ENCODE peak calls at places on chromosome 20, in nine cellular contexts. E is astrocyte of the spinal cord, T is uterus, V is AG04449, O is WERI-Rb-1, F is psoas muscle, R is GM20000, M is AG09309, S is Panc1. Q is an unnamed sample.

GRCh38 chr20:37849169-37849568 is 53.8 kb upstream of the VSTM2L start:
- DNase-seq in S (no peak), R (no peak), F (no peak), E (no peak), V (no peak), T (no peak), O (no peak), M (no peak), Q (no peak)

GRCh38 chr20:53503517-53503919 is 90.1 kb downstream of the ZNF217 start:
- DNase-seq in M (no peak), V (no peak), E (no peak), T (no peak), S (no peak), O (no peak), F (no peak), R (no peak), Q (no peak)

GRCh38 chr20:49356676-49357075 is 78.8 kb upstream of the ZNFX1 start:
- DNase-seq in R (no peak), V (no peak), E (no peak), F (peak), T (no peak), S (no peak), O (no peak), M (no peak), Q (no peak)

GRCh38 chr20:38034961-38035360 is 1.4 kb downstream of the RPRD1B start:
- DNase-seq in M (no peak), R (no peak), F (no peak), S (no peak), V (no peak), O (no peak), T (no peak), E (no peak), Q (no peak)

GRCh38 chr20:44080646-44081267 is 106.2 kb downstream of the JPH2 start:
- DNase-seq in F (peak), S (peak), O (peak), T (peak), V (no peak), R (peak), E (peak), M (no peak), Q (peak)

GRCh38 chr20:32442630-32443029 is 84.5 kb downstream of the ASXL1 start:
- DNase-seq in T (no peak), F (no peak), V (no peak), M (no peak), S (no peak), R (no peak), E (no peak), O (no peak), Q (no peak)

GRCh38 chr20:51373713-51374481 is 168.6 kb downstream of the NFATC2 start:
- DNase-seq in R (no peak), S (no peak), O (no peak), V (no peak), F (no peak), M (no peak), E (peak), T (no peak), Q (no peak)

GRCh38 chr20:53901064-53901463 is 169.3 kb downstream of the BCAS1 start:
- DNase-seq in O (no peak), E (peak), T (no peak), S (no peak), F (no peak), M (no peak), R (no peak), V (peak), Q (peak)

GRCh38 chr20:57785720-57786119 is 75.9 kb upstream of the PMEPA1 start:
- DNase-seq in V (no peak), T (no peak), M (no peak), R (no peak), E (no peak), F (no peak), S (no peak), O (no peak), Q (no peak)

GRCh38 chr20:4161447-4162251 is 146.3 kb upstream of the RNF24 start:
- DNase-seq in V (no peak), R (no peak), S (no peak), M (no peak), O (no peak), E (peak), F (no peak), T (no peak), Q (no peak)

GRCh38 chr20:51134405-51134804 is 111.5 kb upstream of the KCNG1 start:
- DNase-seq in E (no peak), O (no peak), F (no peak), M (no peak), T (no peak), R (no peak), S (no peak), V (no peak), Q (no peak)

GRCh38 chr20:19973920-19974620 is 43.1 kb upstream of the NAA20 start:
- DNase-seq in T (peak), M (no peak), E (peak), V (no peak), O (no peak), F (peak), S (no peak), R (no peak), Q (peak)

GRCh38 chr20:59933849-59934585 is 580 bp upstream of the SYCP2 start:
- DNase-seq in F (peak), V (no peak), T (peak), R (peak), S (peak), E (peak), O (peak), M (no peak), Q (peak)

GRCh38 chr20:34181484-34181883 is 59.7 kb upstream of the ASIP start:
- DNase-seq in M (no peak), S (no peak), V (no peak), E (no peak), R (no peak), O (no peak), T (no peak), F (no peak), Q (no peak)

GRCh38 chr20:14193885-14194284 is 143.5 kb downstream of the FLRT3 start:
- DNase-seq in T (no peak), E (no peak), O (no peak), F (no peak), S (no peak), R (no peak), M (no peak), V (no peak), Q (no peak)

GRCh38 chr20:14193443-14193842 is 144.0 kb downstream of the FLRT3 start:
- DNase-seq in R (no peak), T (no peak), S (no peak), O (no peak), F (no peak), V (no peak), E (no peak), M (no peak), Q (no peak)

GRCh38 chr20:14191559-14191958 is 145.9 kb downstream of the FLRT3 start:
- DNase-seq in O (no peak), T (no peak), R (no peak), F (no peak), M (no peak), V (no peak), S (no peak), E (no peak), Q (no peak)

DNA sequence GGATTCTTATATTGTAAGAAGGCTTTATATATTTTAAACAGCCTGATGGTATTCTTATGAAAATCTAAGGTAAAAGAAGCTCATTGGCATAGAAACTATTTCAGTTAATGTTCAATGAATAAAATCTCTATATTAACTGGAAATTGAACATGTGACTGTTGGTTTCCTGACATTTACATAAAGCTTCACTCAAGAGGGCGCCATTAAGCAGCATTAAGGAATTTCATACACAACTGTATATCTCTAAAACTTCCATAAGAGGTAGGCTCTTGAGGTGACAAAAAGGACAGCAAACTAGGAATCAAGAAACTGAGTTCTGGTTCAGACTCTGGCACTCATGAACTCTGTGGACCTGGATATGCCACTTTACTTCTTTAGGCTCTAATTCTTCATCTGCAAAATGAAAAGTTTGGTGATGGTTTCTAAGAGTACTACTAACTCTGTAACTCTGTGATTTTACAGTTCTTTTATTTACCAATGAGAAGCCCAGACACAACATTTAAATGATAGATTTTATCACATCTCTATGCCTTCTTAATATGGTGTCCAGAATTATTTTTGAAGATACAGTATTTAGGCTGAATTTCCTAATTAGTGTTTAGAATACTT is 147.5 kb downstream of the FLRT3 start:
- DNase-seq in R (no peak), V (peak), T (no peak), E (peak), F (no peak), M (peak), S (peak), O (no peak), Q (peak)
- TF ChIP-seq CTCF in R (no peak), V (peak), T (no peak), E (peak), F (no peak), M (peak), S (peak), O (peak), Q (peak)

DNA sequence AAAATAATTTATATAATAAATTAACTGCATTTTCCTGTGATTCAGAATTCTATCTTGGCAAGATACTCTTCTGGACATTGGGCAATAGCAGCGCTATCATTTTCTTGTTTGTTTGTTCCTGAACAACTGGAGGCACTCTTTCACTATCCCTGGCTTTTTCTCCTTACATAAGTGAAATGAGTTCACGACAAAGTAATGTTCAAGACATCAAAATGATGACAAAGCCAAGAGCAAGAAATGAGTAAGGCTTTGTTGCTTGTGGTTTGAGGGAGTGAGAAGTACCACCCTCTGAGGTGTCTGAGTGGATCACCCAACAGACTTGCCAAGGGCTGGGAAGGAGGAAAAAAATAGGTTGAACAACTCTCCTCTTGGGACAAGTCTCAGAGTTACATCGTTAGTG is 466.6 kb upstream of the JAG1 start:
- DNase-seq in S (no peak), R (no peak), T (no peak), E (peak), M (peak), V (peak), O (no peak), F (no peak), Q (peak)
- TF ChIP-seq CTCF in S (no peak), R (no peak), T (no peak), E (no peak), M (no peak), V (no peak), O (no peak), F (no peak), Q (no peak)

DNA sequence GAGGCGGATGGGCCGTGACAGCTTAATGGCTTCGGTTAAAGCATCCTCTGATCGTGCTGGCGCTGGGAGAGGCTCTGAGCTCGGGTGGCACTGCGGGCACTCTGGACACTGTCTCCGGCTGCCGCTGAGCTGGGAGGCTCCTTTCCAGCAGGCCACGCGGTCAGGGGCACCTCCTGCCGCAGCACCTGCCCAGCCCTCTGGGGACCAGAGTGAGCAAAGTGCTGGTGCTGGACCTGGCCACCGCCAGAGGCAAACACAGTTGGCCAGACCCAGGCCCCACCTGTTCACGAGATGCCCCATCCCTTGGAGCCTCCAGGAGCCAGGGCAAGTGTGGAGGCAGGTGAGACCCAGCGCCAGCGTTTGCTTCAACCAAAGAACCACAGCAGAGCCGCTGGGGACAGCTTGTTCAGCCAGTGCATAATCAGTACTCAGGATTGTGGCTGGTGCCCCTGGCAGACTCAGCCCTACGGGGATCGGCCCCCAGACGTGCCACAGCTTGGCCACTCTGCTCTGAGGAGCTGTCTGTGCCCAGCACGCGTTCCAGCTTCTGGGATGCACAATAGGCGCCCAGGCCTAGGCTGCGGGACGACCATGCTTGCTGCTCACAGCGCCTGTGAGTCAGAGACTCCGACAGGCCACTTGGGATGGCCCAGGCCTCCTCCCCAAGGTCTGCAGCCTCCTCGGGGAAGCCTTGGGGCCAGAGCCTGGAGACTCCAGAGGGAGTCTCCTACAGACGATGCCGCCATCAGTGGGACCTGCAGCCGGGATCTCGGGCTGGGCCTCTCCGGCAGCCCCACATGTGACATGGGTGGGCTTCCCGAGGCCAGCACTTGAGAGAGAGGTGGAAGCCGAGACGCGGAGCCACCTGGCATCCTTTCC is 38.2 kb upstream of the SLCO4A1 start:
- DNase-seq in R (no peak), E (no peak), F (peak), S (no peak), O (no peak), V (no peak), M (no peak), T (no peak), Q (no peak)
- TF ChIP-seq CTCF in R (no peak), E (no peak), F (no peak), S (no peak), O (no peak), V (no peak), M (no peak), T (no peak), Q (no peak)

GRCh38 chr20:21701171-21701876 is 4.1 kb upstream of the PAX1 start:
- DNase-seq in R (no peak), T (no peak), V (no peak), O (no peak), F (no peak), E (no peak), M (no peak), S (no peak), Q (no peak)

GRCh38 chr20:21704408-21705385 is 767 bp upstream of the PAX1 start:
- DNase-seq in E (no peak), M (no peak), R (no peak), T (no peak), O (no peak), V (no peak), S (no peak), F (no peak), Q (no peak)

GRCh38 chr20:21703740-21704407 is 1.6 kb upstream of the PAX1 start:
- DNase-seq in E (no peak), M (no peak), R (no peak), T (no peak), V (no peak), F (no peak), S (no peak), O (no peak), Q (no peak)

GRCh38 chr20:21702001-21702400 is 3.5 kb upstream of the PAX1 start:
- DNase-seq in E (no peak), O (no peak), V (no peak), M (no peak), F (no peak), R (no peak), T (no peak), S (no peak), Q (no peak)

DNA sequence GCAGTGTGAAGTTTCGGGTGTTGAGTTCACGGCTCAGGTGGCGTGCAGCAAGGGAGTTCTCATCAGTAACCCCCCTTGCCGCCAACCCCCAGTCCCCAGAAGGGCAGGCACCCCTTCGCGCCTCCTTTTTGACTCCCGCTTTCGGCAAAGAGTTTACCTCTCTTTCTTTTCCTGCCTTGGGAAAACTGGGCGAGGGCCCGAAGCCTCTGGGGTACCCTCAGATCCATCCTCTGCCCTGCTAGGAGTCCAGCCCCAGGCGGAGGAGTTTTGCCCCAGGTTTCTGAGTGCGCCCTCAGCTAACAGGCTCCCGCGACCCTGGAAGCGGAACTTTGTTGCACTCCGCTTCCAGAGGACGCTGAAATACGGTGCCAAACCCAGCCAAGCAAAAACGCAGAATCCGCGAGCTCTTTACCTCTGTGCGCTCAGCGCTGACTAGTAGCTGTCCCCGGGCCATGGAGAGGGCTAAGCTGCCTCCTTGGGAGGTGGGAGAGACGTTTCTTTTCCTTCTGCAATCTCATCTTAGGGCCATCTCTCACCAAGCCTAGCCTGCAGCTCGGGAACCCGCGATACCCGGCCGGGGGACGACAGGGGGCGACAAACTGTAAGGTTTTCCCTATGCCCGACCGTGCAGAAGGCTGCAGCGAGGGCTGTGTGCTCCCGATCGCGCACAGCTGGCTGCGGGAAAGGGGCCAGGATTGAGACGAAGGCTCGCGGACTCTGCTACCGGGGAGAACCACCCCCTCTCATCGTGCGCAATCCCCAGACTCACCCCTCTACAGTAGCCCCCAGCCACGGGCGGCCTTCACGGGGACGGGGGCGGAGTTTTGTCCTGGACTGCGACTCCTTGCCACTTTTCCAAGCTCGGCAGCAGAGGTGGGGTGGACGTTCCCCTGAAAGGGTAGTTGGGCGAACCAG is 2.7 kb upstream of the PAX1 start:
- DNase-seq in M (peak), E (peak), V (no peak), O (peak), S (no peak), F (peak), T (peak), R (peak), Q (no peak)
- TF ChIP-seq CTCF in M (peak), E (peak), V (peak), O (peak), S (peak), F (peak), T (peak), R (peak), Q (peak)

GRCh38 chr20:46559685-46560440 is 9.4 kb upstream of the OCSTAMP start:
- DNase-seq in O (peak), V (no peak), T (no peak), F (no peak), R (no peak), E (no peak), S (no peak), M (no peak), Q (no peak)
- TF ChIP-seq CTCF in O (peak), V (no peak), T (no peak), F (no peak), R (no peak), E (no peak), S (peak), M (no peak), Q (peak)

GRCh38 chr20:8800089-8800488 is 268.8 kb upstream of the PLCB4 start:
- DNase-seq in S (no peak), F (no peak), M (no peak), R (no peak), V (no peak), E (no peak), O (no peak), T (no peak), Q (no peak)
- TF ChIP-seq CTCF in S (no peak), F (no peak), M (no peak), R (no peak), V (no peak), E (peak), O (no peak), T (no peak), Q (peak)

Q was measured in HFFc6.